ENCODE peak calls at places on chromosomes 6 and 20, in eight cellular contexts. G, M, V, P, T, H, Q and W are unnamed samples.

GRCh38 chr6:175680-176079 is 116.6 kb upstream of the DUSP22 start:
- DNase-seq in G (no peak), M (no peak), V (no peak), P (no peak), T (no peak), H (no peak), Q (no peak), W (no peak)

GRCh38 chr6:123616942-123617341 is 19.8 kb downstream of the TRDN start:
- DNase-seq in G (no peak), M (no peak), V (no peak), P (no peak), T (no peak), H (no peak), Q (no peak), W (no peak)

GRCh38 chr6:958531-958930 is 265.6 kb upstream of the EXOC2 start:
- DNase-seq in G (no peak), M (no peak), V (no peak), P (peak; percentile 89), T (no peak), H (no peak), Q (no peak), W (no peak)

GRCh38 chr6:16564430-16564829 is 196.8 kb downstream of the ATXN1 start:
- DNase-seq in G (no peak), M (no peak), V (no peak), P (peak; percentile 63), T (no peak), H (no peak), Q (no peak), W (no peak)

GRCh38 chr6:1624848-1625341 is 15.2 kb downstream of the FOXC1 start:
- DNase-seq in G (no peak), M (peak; percentile 45), V (no peak), P (peak; percentile 62), T (no peak), H (peak; percentile 35), Q (no peak), W (no peak)

GRCh38 chr20:34988176-34988540 is 32.5 kb downstream of the MYH7B start:
- DNase-seq in G (no peak), M (no peak), V (no peak), P (peak; percentile 10), T (no peak), H (no peak), Q (no peak), W (no peak)

GRCh38 chr6:31498748-31499147 is 803 bp downstream of the MICB start:
- DNase-seq in G (no peak), M (no peak), V (peak; percentile 49), P (no peak), T (no peak), H (no peak), Q (no peak), W (no peak)

GRCh38 chr6:44217332-44218143 is 812 bp downstream of the MYMX start:
- DNase-seq in G (no peak), M (no peak), V (peak; percentile 64), P (peak; percentile 14), T (no peak), H (no peak), Q (no peak), W (no peak)

GRCh38 chr6:127518710-127519468 is at the start of gene MTCL3:
- DNase-seq in G (peak; percentile 71), M (no peak), V (peak; percentile 70), P (peak; percentile 63), T (no peak), H (peak; percentile 22), Q (no peak), W (peak; percentile 89)

GRCh38 chr20:4038047-4038459 is 22.7 kb upstream of the RNF24 start:
- DNase-seq in G (no peak), M (peak; percentile 81), V (peak; percentile 47), P (peak; percentile 67), T (peak; percentile 43), H (peak; percentile 30), Q (peak; percentile 69), W (no peak)

GRCh38 chr20:42923348-42923918 is 266.3 kb downstream of the PTPRT start:
- DNase-seq in G (no peak), M (no peak), V (no peak), P (no peak), T (no peak), H (peak; percentile 28), Q (no peak), W (no peak)

GRCh38 chr6:37493047-37493995 is 6.4 kb downstream of the CCDC167 start:
- DNase-seq in G (no peak), M (no peak), V (no peak), P (no peak), T (no peak), H (no peak), Q (no peak), W (no peak)

GRCh38 chr6:46799657-46800056 is 6.5 kb downstream of the MEP1A start:
- DNase-seq in G (no peak), M (no peak), V (no peak), P (no peak), T (no peak), H (no peak), Q (no peak), W (no peak)

GRCh38 chr6:143616741-143617140 is 61.0 kb upstream of the PHACTR2 start:
- DNase-seq in G (no peak), M (no peak), V (no peak), P (no peak), T (no peak), H (no peak), Q (no peak), W (no peak)

GRCh38 chr6:65055545-65055944 is 651.5 kb downstream of the EYS start:
- DNase-seq in G (no peak), M (no peak), V (no peak), P (no peak), T (no peak), H (no peak), Q (no peak), W (no peak)

GRCh38 chr6:166271376-166271765 is 36.8 kb downstream of the PRR18 start:
- DNase-seq in G (no peak), M (no peak), V (no peak), P (no peak), T (no peak), H (no peak), Q (no peak), W (no peak)

DNA sequence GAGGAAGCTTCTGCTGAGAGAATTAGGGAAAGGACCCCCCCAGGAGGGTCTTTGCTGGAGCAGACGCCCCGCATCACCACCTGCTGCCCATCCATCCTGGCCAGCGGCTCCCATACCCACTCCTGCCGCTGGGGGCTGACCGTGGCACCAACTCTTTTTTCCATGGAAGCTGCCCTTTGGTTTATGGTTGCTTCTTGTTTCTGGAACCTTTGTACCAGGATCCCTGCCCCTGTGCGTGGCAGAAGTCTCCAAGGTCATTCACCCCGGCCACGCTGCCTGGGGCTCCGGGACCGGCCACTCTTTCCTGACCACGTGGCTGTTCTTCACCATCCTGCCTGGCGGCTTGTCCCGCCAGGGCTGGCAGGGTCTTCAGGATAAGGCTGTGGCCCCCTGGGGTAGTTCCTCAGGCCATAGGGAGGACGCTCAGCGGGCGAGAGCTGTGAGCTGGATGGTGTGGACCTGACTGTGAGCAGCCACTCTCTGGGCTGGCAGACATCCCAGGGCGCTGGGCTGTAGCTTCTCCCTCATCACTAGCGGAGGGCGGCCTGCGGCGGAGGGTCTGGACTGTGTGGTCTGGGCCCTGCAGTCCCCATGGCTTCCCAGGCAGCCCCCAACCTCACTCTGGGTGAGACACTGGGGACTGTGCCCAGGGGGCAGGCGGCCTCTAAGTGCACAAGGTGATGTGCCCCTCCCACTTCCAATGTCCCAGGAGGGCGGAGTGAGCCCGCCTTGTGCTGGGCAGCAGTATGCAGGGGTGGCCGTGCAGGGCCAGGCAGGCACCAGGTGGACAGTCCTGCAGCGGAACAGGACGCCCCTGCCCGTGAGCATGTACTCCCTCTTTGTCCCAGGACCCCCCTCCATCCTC is 22.8 kb upstream of the RBBP8NL start:
- DNase-seq in G (no peak), M (no peak), V (no peak), P (no peak), T (no peak), H (no peak), Q (no peak), W (no peak)
- TF ChIP-seq CTCF in G (no peak), M (peak; percentile 68), V (no peak), P (no peak), T (no peak), H (no peak), Q (peak; percentile 2), W (peak; percentile 43)

GRCh38 chr6:89281779-89282246 is 33.3 kb downstream of the GABRR2 start:
- DNase-seq in G (peak; percentile 25), M (peak; percentile 14), V (peak; percentile 74), P (peak; percentile 42), T (peak; percentile 58), H (peak; percentile 13), Q (peak; percentile 71), W (no peak)
- TF ChIP-seq CTCF in G (peak; percentile 54), M (peak; percentile 58), V (peak; percentile 54), P (peak; percentile 36), T (peak; percentile 77), H (peak; percentile 25), Q (peak; percentile 91), W (peak; percentile 76)

DNA sequence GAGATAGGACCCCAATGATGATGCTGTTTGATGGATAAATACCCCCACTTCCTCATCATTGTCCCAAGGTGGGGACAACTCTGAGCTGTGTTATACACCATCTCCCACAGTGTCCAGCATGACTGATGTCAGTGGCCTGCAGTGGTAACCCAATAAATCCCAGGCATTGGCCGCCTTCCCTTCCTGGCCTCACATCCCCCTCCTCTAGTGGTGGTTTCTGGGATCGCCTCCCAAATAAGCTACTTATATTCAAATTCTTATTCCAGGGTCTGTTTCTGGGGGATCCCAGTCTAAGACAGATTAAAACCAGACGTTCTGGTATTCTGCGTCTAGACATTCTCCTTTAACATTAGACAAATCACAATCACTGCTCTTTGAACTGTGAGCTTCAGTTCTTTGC is 90.6 kb downstream of the SCP2D1 start:
- DNase-seq in G (no peak), M (no peak), V (no peak), P (no peak), T (no peak), H (no peak), Q (no peak), W (no peak)
- TF ChIP-seq CTCF in G (no peak), M (no peak), V (peak; percentile 21), P (no peak), T (no peak), H (no peak), Q (no peak), W (no peak)

GRCh38 chr20:58378704-58379103 is 10.3 kb upstream of the VAPB start:
- DNase-seq in G (no peak), M (no peak), V (no peak), P (no peak), T (no peak), H (no peak), Q (no peak), W (no peak)
- TF ChIP-seq CTCF in G (peak; percentile 26), M (no peak), V (no peak), P (peak; percentile 15), T (peak; percentile 53), H (no peak), Q (no peak), W (no peak)

GRCh38 chr20:258963-259362 is 1.4 kb downstream of the DEFB132 start:
- DNase-seq in G (no peak), M (peak; percentile 8), V (no peak), P (peak; percentile 16), T (peak; percentile 27), H (no peak), Q (no peak), W (no peak)
- TF ChIP-seq CTCF in G (no peak), M (no peak), V (no peak), P (peak; percentile 25), T (peak; percentile 65), H (no peak), Q (peak; percentile 31), W (peak; percentile 47)